ENCODE peak calls at places on chromosomes 13 and 19, in six cellular contexts. B, L, Q, N, D and R are unnamed samples.
A peak's percentile ranks its signal among the peaks of the same experiment; 100 is the strongest.

GRCh38 chr13:113648218-113648615 is 9.8 kb downstream of the ATP4B start:
- DNase-seq in B (no peak), L (no peak), Q (no peak), N (no peak), D (no peak), R (no peak)

GRCh38 chr13:93689333-93689732 is 462.7 kb downstream of the GPC6 start:
- DNase-seq in B (no peak), L (no peak), Q (no peak), N (no peak), D (no peak), R (no peak)

GRCh38 chr19:3670796-3671679 is 29.2 kb downstream of the PIP5K1C start:
- DNase-seq in B (peak; percentile 32), L (no peak), Q (no peak), N (peak; percentile 47), D (peak; percentile 12), R (no peak)

GRCh38 chr19:34350161-34350561 is 14.8 kb upstream of the GPI start:
- DNase-seq in B (peak; percentile 69), L (no peak), Q (no peak), N (peak; percentile 63), D (peak; percentile 78), R (peak; percentile 71)

GRCh38 chr19:10085641-10086031 is 481 bp upstream of the SHFL start:
- DNase-seq in B (no peak), L (no peak), Q (no peak), N (no peak), D (no peak), R (no peak)

GRCh38 chr13:87810391-87810801 is 139.2 kb downstream of the SLITRK5 start:
- DNase-seq in B (no peak), L (no peak), Q (no peak), N (no peak), D (no peak), R (no peak)

GRCh38 chr19:38388310-38389100 is at the start of gene SPRED3:
- DNase-seq in B (no peak), L (no peak), Q (peak; percentile 48), N (no peak), D (no peak), R (no peak)

GRCh38 chr19:13526552-13526951 is 20.3 kb upstream of the CACNA1A start:
- DNase-seq in B (no peak), L (no peak), Q (peak; percentile 35), N (no peak), D (no peak), R (no peak)

GRCh38 chr19:648904-649733 is 9.4 kb downstream of the FGF22 start:
- DNase-seq in B (no peak), L (no peak), Q (no peak), N (no peak), D (no peak), R (no peak)